ENCODE peak calls at places on chromosome 17, in eight cellular contexts. D is ovary; Q is upper lobe of right lung; U is prostate gland; O is GM12865; C is naive thymus-derived CD4-positive, alpha-beta T cell; R is pancreas; W is body of pancreas. I is an unnamed sample.

GRCh38 chr17:67487506-67487905 is 110.4 kb downstream of the PITPNC1 start:
- DNase-seq in C (no peak), O (no peak), W (no peak), Q (no peak), R (no peak), D (no peak), U (no peak), I (no peak)

GRCh38 chr17:3667366-3668278 is 756 bp downstream of the TAX1BP3 start:
- DNase-seq in W (peak; percentile 91), R (peak; percentile 85), U (peak; percentile 82), D (peak; percentile 91), C (no peak), Q (peak; percentile 95), O (peak; percentile 21), I (no peak)

GRCh38 chr17:71409137-71409536 is 711.7 kb upstream of the SOX9 start:
- DNase-seq in U (no peak), R (no peak), C (no peak), D (no peak), O (no peak), Q (no peak), W (no peak), I (no peak)

GRCh38 chr17:30982855-30983254 is 12.0 kb downstream of the RNF135 start:
- DNase-seq in R (no peak), C (no peak), O (no peak), Q (no peak), W (no peak), D (no peak), U (no peak), I (no peak)

GRCh38 chr17:14340968-14341412 is 40.1 kb downstream of the HS3ST3B1 start:
- DNase-seq in C (no peak), Q (no peak), R (no peak), U (no peak), W (no peak), O (no peak), D (no peak), I (no peak)

GRCh38 chr17:19250421-19251141 is 13.4 kb downstream of the EPN2 start:
- DNase-seq in U (peak; percentile 78), D (no peak), R (no peak), C (no peak), Q (no peak), W (peak; percentile 38), O (no peak), I (no peak)

GRCh38 chr17:68319420-68320162 is 28.3 kb downstream of the ARSG start:
- DNase-seq in O (peak; percentile 15), Q (no peak), R (no peak), W (peak; percentile 17), U (no peak), D (no peak), C (no peak), I (no peak)

GRCh38 chr17:34131386-34131785 is 123.7 kb upstream of the CCL2 start:
- DNase-seq in R (no peak), O (no peak), Q (no peak), C (no peak), W (no peak), U (no peak), D (no peak), I (no peak)

GRCh38 chr17:50634123-50634914 is at the start of gene ABCC3:
- DNase-seq in O (peak; percentile 24), Q (peak; percentile 89), D (no peak), R (peak; percentile 77), W (peak; percentile 77), U (peak; percentile 60), C (no peak), I (no peak)

GRCh38 chr17:16975744-16976625 is 4.1 kb upstream of the TNFRSF13B start:
- DNase-seq in Q (no peak), U (no peak), O (peak; percentile 91), C (no peak), R (no peak), W (no peak), D (no peak), I (peak; percentile 58)

GRCh38 chr17:35684046-35684802 is 47.2 kb upstream of the RASL10B start:
- DNase-seq in Q (no peak), C (no peak), U (no peak), R (no peak), W (no peak), O (no peak), D (no peak), I (no peak)

GRCh38 chr17:80812362-80813088 is 179.1 kb upstream of the CHMP6 start:
- DNase-seq in R (no peak), U (no peak), Q (peak; percentile 31), W (no peak), C (peak; percentile 22), O (no peak), D (no peak), I (no peak)

GRCh38 chr17:48054238-48055185 is 6.4 kb downstream of the NFE2L1 start:
- DNase-seq in D (peak; percentile 85), R (peak; percentile 81), C (no peak), O (no peak), Q (peak; percentile 72), U (peak; percentile 87), W (peak; percentile 87), I (no peak)

GRCh38 chr17:56570199-56570598 is 23.3 kb upstream of the NOG start:
- DNase-seq in Q (no peak), O (no peak), C (no peak), R (no peak), D (no peak), U (no peak), W (no peak), I (no peak)
- H3K4me3 ChIP-seq in Q (no peak overlapping the region), O (no peak overlapping the region), C (no peak overlapping the region), R (no peak overlapping the region), D (no peak overlapping the region), U (no peak overlapping the region), W (no peak overlapping the region), I (no peak overlapping the region)

GRCh38 chr17:38604479-38605229 is 1.1 kb downstream of the SRCIN1 start:
- DNase-seq in C (peak; percentile 44), U (no peak), R (peak; percentile 24), O (peak; percentile 34), Q (no peak), W (no peak), D (no peak), I (no peak)
- H3K4me3 ChIP-seq in C (no peak overlapping the region), U (no peak overlapping the region), R (no peak overlapping the region), O (no peak overlapping the region), Q (no peak overlapping the region), W (no peak overlapping the region), D (no peak overlapping the region), I (peak overlapping the region; percentile 35)

GRCh38 chr17:42459256-42459982 is 741 bp downstream of the ATP6V0A1 start:
- DNase-seq in U (peak; percentile 53), R (peak; percentile 29), D (peak; percentile 56), W (peak; percentile 50), O (peak; percentile 54), Q (peak; percentile 72), C (peak; percentile 27), I (no peak)

GRCh38 chr17:42453544-42453943 is 5.1 kb upstream of the ATP6V0A1 start:
- DNase-seq in Q (no peak), O (no peak), C (no peak), R (no peak), W (no peak), U (no peak), D (no peak), I (no peak)

GRCh38 chr17:42457107-42457787 is 1.4 kb upstream of the ATP6V0A1 start:
- DNase-seq in O (peak; percentile 65), U (no peak), W (no peak), Q (no peak), D (no peak), R (no peak), C (no peak), I (no peak)

GRCh38 chr17:42458497-42459255 is at the start of gene ATP6V0A1:
- DNase-seq in C (peak; percentile 91), O (peak; percentile 96), D (peak; percentile 97), Q (peak; percentile 97), R (peak; percentile 93), U (peak; percentile 93), W (peak; percentile 95), I (peak; percentile 84)

GRCh38 chr17:42456223-42457106 is 2.2 kb upstream of the ATP6V0A1 start:
- DNase-seq in U (no peak), C (no peak), R (no peak), W (no peak), D (no peak), O (peak; percentile 66), Q (no peak), I (peak; percentile 88)
- H3K4me3 ChIP-seq in U (no peak overlapping the region), C (peak overlapping the region; percentile 29), R (no peak overlapping the region), W (no peak overlapping the region), D (no peak overlapping the region), O (peak overlapping the region; percentile 42), Q (peak overlapping the region; percentile 12), I (no peak overlapping the region)

DNA sequence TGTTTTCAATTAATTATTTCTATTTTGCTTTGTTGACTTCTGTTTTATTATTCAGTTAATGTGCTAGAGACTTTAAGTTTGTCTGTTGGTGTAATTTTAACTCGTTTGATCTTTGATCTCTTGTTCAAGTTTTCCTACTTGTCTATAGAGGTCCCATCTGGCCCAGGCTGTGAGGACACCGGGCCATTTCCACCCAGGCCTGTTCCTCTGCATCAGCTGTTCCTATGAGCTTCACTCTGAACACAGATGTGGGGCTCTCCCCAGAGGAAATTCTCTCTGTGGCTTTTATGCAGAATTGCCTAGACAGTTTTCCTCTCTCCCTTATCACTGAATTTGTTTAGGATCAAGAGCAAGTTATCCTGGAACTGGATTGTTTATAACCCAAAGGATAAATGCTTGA is 44.7 kb downstream of the MYO18A start:
- DNase-seq in Q (no peak), R (no peak), D (no peak), U (no peak), O (no peak), C (no peak), W (no peak), I (no peak)
- H3K4me3 ChIP-seq in Q (no peak overlapping the region), R (no peak overlapping the region), D (no peak overlapping the region), U (no peak overlapping the region), O (no peak overlapping the region), C (no peak overlapping the region), W (no peak overlapping the region), I (no peak overlapping the region)

GRCh38 chr17:37744633-37744927 is 279 bp downstream of the HNF1B start:
- DNase-seq in U (no peak), O (no peak), D (no peak), R (no peak), Q (no peak), W (no peak), C (peak; percentile 42), I (no peak)
- H3K4me3 ChIP-seq in U (peak overlapping the region; percentile 35), O (peak overlapping the region; percentile 54), D (peak overlapping the region; percentile 3), R (peak overlapping the region; percentile 49), Q (peak overlapping the region; percentile 53), W (peak overlapping the region; percentile 89), C (no peak overlapping the region), I (no peak overlapping the region)

DNA sequence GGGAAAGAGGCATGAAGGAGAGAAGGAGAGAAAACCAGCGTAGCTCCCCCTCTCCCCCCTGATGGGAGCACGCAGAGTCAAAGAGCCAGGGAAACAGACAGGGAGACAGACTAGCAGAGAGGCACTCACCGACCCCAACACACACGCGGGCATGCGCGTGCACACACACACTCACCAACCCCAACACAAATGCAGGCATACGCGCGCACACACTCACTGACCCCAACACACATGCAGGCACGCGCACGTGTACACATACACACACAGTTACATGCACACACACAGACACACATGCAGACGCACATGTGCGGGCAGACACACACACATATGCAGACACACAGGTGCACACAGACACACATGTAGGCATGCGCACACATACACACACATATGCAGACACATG is 4.6 kb downstream of the CACNB1 start:
- DNase-seq in C (no peak), O (no peak), Q (no peak), D (no peak), W (no peak), R (no peak), U (no peak), I (no peak)
- H3K4me3 ChIP-seq in C (no peak overlapping the region), O (no peak overlapping the region), Q (no peak overlapping the region), D (no peak overlapping the region), W (no peak overlapping the region), R (no peak overlapping the region), U (no peak overlapping the region), I (no peak overlapping the region)

GRCh38 chr17:44222112-44222869 is 2.8 kb upstream of the UBTF start:
- DNase-seq in Q (peak; percentile 90), O (peak; percentile 67), D (peak; percentile 77), U (peak; percentile 74), W (peak; percentile 82), C (peak; percentile 57), R (peak; percentile 64), I (no peak)
- H3K4me3 ChIP-seq in Q (peak overlapping the region; percentile 98), O (peak overlapping the region; percentile 72), D (peak overlapping the region; percentile 94), U (peak overlapping the region; percentile 95), W (peak overlapping the region; percentile 56), C (peak overlapping the region; percentile 96), R (peak overlapping the region; percentile 45), I (no peak overlapping the region)

I was measured in Jurkat, Clone E6-1.